ENCODE peak calls at places on chromosomes 16 and 17, in six cellular contexts. N is NT2/D1, M is K562, S is HCT116, X is H1, E is GM12878. A is an unnamed sample.

GRCh38 chr17:82865274-82865673 is 25.5 kb upstream of the ZNF750 start:
- DNase-seq in E (no peak), X (no peak), N (no peak), M (no peak), S (no peak), A (no peak)

GRCh38 chr16:73483934-73484712 is 436.2 kb upstream of the ZFHX3 start:
- DNase-seq in M (no peak), N (no peak), E (no peak), S (no peak), X (peak), A (no peak)

GRCh38 chr17:43591750-43592562 is 45.8 kb upstream of the ETV4 start:
- DNase-seq in N (no peak), X (no peak), E (no peak), M (no peak), S (no peak), A (no peak)

GRCh38 chr17:7846063-7846735 is 8.7 kb upstream of the TMEM88 start:
- DNase-seq in N (no peak), S (no peak), E (no peak), X (no peak), M (no peak), A (no peak)

GRCh38 chr17:17675925-17676534 is 5.2 kb upstream of the RAI1 start:
- DNase-seq in X (no peak), M (no peak), E (no peak), S (peak), N (no peak), A (no peak)

GRCh38 chr16:49839462-49839825 is 16.5 kb downstream of the ZNF423 start:
- DNase-seq in N (no peak), S (no peak), M (no peak), X (no peak), E (no peak), A (no peak)

GRCh38 chr17:79919862-79920720 is 80.9 kb upstream of the CBX4 start:
- DNase-seq in S (no peak), E (no peak), N (no peak), M (no peak), X (no peak), A (no peak)

GRCh38 chr17:81713004-81713555 is 996 bp downstream of the SLC25A10 start:
- DNase-seq in M (no peak), X (no peak), E (no peak), N (no peak), S (no peak), A (peak)

GRCh38 chr16:77223184-77223583 is 24.0 kb downstream of the SYCE1L start:
- DNase-seq in N (no peak), S (no peak), M (peak), E (no peak), X (peak), A (no peak)

GRCh38 chr17:47210105-47210504 is 957 bp downstream of the MYL4 start:
- DNase-seq in X (no peak), M (peak), N (no peak), E (no peak), S (no peak), A (no peak)

GRCh38 chr17:59505610-59506276 is 59.7 kb upstream of the DHX40 start:
- DNase-seq in M (no peak), E (no peak), S (no peak), X (no peak), N (no peak), A (peak)

GRCh38 chr17:36593651-36594316 is 2.1 kb downstream of the DHRS11 start:
- DNase-seq in M (no peak), N (no peak), X (no peak), E (no peak), S (no peak), A (no peak)

GRCh38 chr17:9239821-9240658 is 218.7 kb downstream of the NTN1 start:
- DNase-seq in S (peak), N (no peak), E (no peak), X (peak), M (peak), A (no peak)

GRCh38 chr17:59893617-59894100 is 738 bp downstream of the RPS6KB1 start:
- DNase-seq in X (no peak), N (peak), S (no peak), E (no peak), M (peak), A (peak)

GRCh38 chr17:78276098-78276497 is 44.7 kb downstream of the TMEM235 start:
- DNase-seq in M (no peak), S (no peak), E (peak), N (no peak), X (no peak), A (no peak)

GRCh38 chr17:78278139-78278741 is 46.8 kb downstream of the TMEM235 start:
- DNase-seq in N (no peak), X (no peak), S (no peak), M (peak), E (no peak), A (no peak)

GRCh38 chr17:78273813-78274212 is 42.4 kb downstream of the TMEM235 start:
- DNase-seq in N (no peak), E (no peak), S (no peak), M (no peak), X (no peak), A (no peak)

GRCh38 chr17:78275355-78275754 is 43.9 kb downstream of the TMEM235 start:
- DNase-seq in E (no peak), S (no peak), M (no peak), N (no peak), X (no peak), A (no peak)

DNA sequence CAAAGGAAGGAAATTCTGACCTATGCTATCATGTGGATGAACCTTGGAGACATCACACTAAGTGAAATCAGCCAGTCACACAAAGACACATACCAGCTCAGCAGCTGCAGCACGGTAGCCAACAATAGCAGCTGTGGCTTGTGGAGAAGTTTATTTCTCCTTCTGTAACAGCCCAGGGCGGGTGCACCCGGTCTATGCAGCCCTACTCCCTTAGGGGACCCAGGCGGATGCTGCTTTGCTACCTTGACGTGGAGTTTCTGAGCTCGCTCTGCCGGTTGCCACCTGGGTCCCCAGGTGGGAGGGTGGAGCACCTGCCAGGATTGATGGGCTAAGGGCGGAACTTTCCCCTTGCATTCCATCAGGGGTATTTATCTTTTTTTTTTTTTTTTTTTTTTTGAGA is 45.1 kb downstream of the TMEM235 start:
- DNase-seq in N (no peak), S (no peak), E (no peak), X (no peak), M (no peak), A (no peak)
- TF ChIP-seq ZNF274 in N (no peak), S (no peak), E (no peak), X (no peak), M (no peak), A (no peak)

GRCh38 chr16:89069920-89070319 is 23.7 kb upstream of the ACSF3 start:
- DNase-seq in X (no peak), M (no peak), S (no peak), N (no peak), E (no peak), A (no peak)

GRCh38 chr16:89071686-89072182 is 21.9 kb upstream of the ACSF3 start:
- DNase-seq in N (no peak), X (no peak), M (peak), E (no peak), S (no peak), A (no peak)

GRCh38 chr16:89073346-89074221 is 20.1 kb upstream of the ACSF3 start:
- DNase-seq in E (no peak), S (no peak), M (no peak), N (no peak), X (no peak), A (no peak)

GRCh38 chr16:89070590-89070989 is 23.1 kb upstream of the ACSF3 start:
- DNase-seq in E (no peak), N (no peak), S (no peak), M (no peak), X (no peak), A (no peak)

DNA sequence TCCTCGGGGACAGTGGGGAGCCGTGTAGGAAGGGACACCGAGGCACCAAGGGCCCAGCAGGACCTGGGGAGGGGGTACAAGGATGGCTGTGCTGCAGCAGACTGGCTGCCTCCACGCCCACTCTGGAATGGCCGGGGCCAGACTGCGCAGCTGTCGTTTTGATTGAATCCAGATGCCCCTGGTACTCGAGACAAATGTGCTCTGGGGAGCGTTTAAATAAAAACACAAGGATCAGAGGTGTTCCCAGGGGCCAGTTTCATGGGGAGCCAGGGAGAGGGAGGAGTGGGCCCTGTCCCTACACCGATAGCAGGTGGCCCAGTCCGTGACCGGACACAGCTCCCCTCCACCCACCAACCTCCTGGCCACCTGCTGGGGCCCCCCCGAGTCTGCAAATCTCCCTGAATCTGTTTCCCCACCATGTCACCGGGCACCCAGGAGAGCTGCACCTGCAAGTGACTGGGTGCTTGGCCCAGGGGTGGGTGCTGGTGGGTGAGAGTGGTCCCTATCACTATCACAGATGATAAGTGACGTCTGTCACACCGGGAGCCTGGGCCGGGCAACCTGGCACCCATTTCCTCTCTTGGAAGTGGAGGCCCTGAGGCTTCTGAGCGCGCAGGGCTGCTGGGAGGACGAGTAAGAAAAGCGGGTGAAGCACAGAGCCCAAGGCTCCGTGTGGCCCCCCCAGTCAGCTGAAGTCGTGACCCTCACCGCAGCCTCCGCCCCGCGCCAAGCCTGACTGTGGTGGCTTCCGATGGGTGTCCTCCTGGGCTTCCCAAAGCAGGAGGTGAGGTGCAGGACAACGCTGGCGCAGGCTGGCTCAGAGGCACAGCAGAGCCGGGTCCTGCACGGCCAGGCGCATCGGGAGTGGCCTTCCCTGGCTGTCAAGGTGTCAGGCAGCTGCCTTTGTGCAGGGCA is 21.2 kb upstream of the ACSF3 start:
- DNase-seq in S (no peak), X (no peak), M (no peak), N (no peak), E (no peak), A (no peak)
- TF ChIP-seq ZNF274 in S (no peak), X (no peak), M (no peak), N (no peak), E (no peak), A (no peak)

DNA sequence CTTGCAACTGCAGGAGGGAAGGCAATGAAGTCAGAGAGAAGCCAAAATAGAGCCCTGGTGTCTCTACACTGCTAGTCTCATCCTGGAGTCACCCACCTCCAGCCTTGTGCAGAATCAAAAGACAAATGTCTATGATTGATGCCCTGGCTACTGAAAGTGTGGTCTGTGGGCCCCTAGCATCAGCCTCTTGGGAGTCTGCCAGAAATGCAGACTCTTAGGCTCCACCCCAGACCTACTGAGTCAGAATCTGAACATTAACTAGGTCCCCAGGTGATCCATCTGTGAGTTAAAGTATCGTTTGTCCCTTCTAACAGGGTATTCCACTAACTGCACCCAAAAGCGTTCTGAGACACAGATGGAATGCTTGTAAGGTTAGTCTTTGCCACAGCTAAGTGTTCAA is 21.2 kb downstream of the EARS2 start:
- DNase-seq in M (no peak), X (no peak), S (no peak), E (no peak), N (no peak), A (no peak)
- TF ChIP-seq ZNF274 in M (no peak), X (no peak), S (no peak), E (no peak), N (no peak), A (no peak)

GRCh38 chr16:28324235-28324886 is 32.0 kb downstream of the SBK1 start:
- DNase-seq in S (no peak), M (no peak), N (no peak), X (no peak), E (no peak), A (peak)

GRCh38 chr16:28324887-28325279 is 32.6 kb downstream of the SBK1 start:
- DNase-seq in E (no peak), M (no peak), S (no peak), X (no peak), N (no peak), A (no peak)

GRCh38 chr16:28321700-28322411 is 29.5 kb downstream of the SBK1 start:
- DNase-seq in E (no peak), S (peak), N (peak), M (peak), X (peak), A (peak)

DNA sequence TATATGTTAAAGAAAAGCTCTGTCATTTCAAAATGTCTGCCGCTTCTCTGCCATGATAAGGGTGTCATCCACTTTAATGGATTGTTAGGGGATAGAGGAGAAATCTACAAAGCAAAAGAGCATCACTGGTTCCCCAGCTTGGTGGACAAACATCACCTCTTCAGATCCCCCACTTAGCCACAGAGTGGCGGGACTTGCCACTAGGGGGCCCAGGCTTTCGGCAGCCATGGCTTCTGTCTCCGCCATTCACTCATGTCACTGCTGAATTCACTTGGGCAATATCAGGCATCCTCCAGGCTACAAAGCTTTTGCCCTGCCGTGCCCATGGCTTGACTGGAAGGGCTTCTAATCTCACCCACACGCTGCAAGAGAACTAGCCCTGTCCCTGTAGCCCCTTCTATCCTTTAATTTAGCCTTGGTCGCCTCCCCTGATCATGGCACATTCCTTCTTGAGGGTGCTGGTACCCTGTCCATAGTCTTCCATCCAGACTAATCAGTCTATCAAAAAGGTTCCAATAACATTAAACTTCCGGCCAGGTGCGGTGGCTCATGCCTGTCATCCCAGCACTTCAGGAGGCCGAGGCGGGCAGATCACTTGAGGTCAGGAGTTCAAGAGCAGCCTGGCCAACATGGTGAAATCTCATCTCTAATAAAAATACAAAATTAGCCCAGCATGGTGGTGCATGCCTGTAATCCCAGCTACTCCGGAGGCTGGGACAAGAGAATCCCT is 34.7 kb downstream of the SBK1 start:
- DNase-seq in M (peak), E (no peak), N (peak), X (peak), S (peak), A (peak)
- TF ChIP-seq ZNF274 in M (no peak), E (no peak), N (no peak), X (no peak), S (no peak), A (no peak)

A was measured in HepG2.